ENCODE peak calls at places on chromosomes 13 and 19, in six cellular contexts. K is stomach, Y is transverse colon, F is H1, J is upper lobe of left lung, W is sigmoid colon. Q is an unnamed sample. For H3K36me3, the result is how much of the 10 kb centered on the place peaks cover.

GRCh38 chr13:79404985-79405384 is 1.1 kb downstream of the RBM26 start:
- DNase-seq in K (no peak), Y (no peak), F (no peak), J (no peak), W (no peak), Q (no peak)

GRCh38 chr13:45823583-45823982 is 28.0 kb downstream of the SIAH3 start:
- DNase-seq in K (no peak), Y (no peak), F (peak), J (no peak), W (no peak), Q (no peak)

GRCh38 chr19:15237759-15238638 is 5.8 kb upstream of the EPHX3 start:
- DNase-seq in K (no peak), Y (no peak), F (no peak), J (no peak), W (no peak), Q (no peak)

GRCh38 chr13:30743319-30744055 is 8.1 kb downstream of the ALOX5AP start:
- DNase-seq in K (peak), Y (peak), F (no peak), J (peak), W (no peak), Q (no peak)

GRCh38 chr13:58437436-58437835 is 805.9 kb downstream of the PCDH17 start:
- DNase-seq in K (no peak), Y (no peak), F (no peak), J (no peak), W (no peak), Q (no peak)

GRCh38 chr19:1106841-1107654 is 3.3 kb downstream of the GPX4 start:
- DNase-seq in K (peak), Y (peak), F (no peak), J (peak), W (no peak), Q (no peak)

GRCh38 chr19:45444318-45445041 is 20.8 kb upstream of the ERCC1 start:
- DNase-seq in K (peak), Y (peak), F (peak), J (peak), W (peak), Q (peak)

GRCh38 chr13:76522083-76522755 is 364.0 kb downstream of the KCTD12 start:
- DNase-seq in K (no peak), Y (no peak), F (no peak), J (no peak), W (no peak), Q (no peak)

GRCh38 chr13:44155422-44156293 is 218.0 kb upstream of the SERP2 start:
- DNase-seq in K (peak), Y (peak), F (no peak), J (peak), W (peak), Q (peak)

GRCh38 chr19:38303517-38304351 is at the start of gene C19orf33:
- DNase-seq in K (peak), Y (peak), F (peak), J (peak), W (no peak), Q (no peak)

GRCh38 chr19:4343056-4343844 is at the start of gene MPND:
- DNase-seq in K (peak), Y (peak), F (peak), J (peak), W (peak), Q (peak)

GRCh38 chr19:41298327-41298964 is 11.5 kb upstream of the CCDC97 start:
- DNase-seq in K (peak), Y (peak), F (no peak), J (peak), W (peak), Q (peak)

GRCh38 chr13:27839809-27840467 is 47.7 kb downstream of the GSX1 start:
- DNase-seq in K (no peak), Y (no peak), F (no peak), J (no peak), W (no peak), Q (no peak)

GRCh38 chr19:1257475-1258160 is 9.2 kb downstream of the MIDN start:
- DNase-seq in K (no peak), Y (no peak), F (no peak), J (no peak), W (no peak), Q (no peak)

GRCh38 chr19:17938092-17938845 is 5.5 kb downstream of the CCDC124 start:
- DNase-seq in K (peak), Y (peak), F (peak), J (peak), W (peak), Q (peak)

GRCh38 chr13:106507560-106508274 is 27.7 kb downstream of the EFNB2 start:
- DNase-seq in K (no peak), Y (no peak), F (no peak), J (no peak), W (no peak), Q (no peak)

GRCh38 chr19:677201-677600 is 1.0 kb downstream of the FSTL3 start:
- DNase-seq in K (peak), Y (peak), F (no peak), J (peak), W (peak), Q (peak)

GRCh38 chr19:5651361-5651760 is 28.5 kb downstream of the SAFB start:
- DNase-seq in K (no peak), Y (no peak), F (no peak), J (no peak), W (peak), Q (peak)

GRCh38 chr13:52043675-52044074 is 19.2 kb downstream of the UTP14C start:
- DNase-seq in K (no peak), Y (no peak), F (no peak), J (no peak), W (no peak), Q (no peak)

GRCh38 chr13:113009743-113010509 is 40.9 kb downstream of the MCF2L start:
- DNase-seq in K (no peak), Y (no peak), F (no peak), J (no peak), W (no peak), Q (no peak)

GRCh38 chr19:44740351-44740824 is 8.1 kb upstream of the BCL3 start:
- DNase-seq in K (no peak), Y (no peak), F (no peak), J (no peak), W (no peak), Q (no peak)

GRCh38 chr19:56594446-56594782 is 688 bp upstream of the ZNF71 start:
- DNase-seq in K (no peak), Y (no peak), F (no peak), J (no peak), W (no peak), Q (no peak)

GRCh38 chr19:40962460-40962961 is 28.6 kb upstream of the CYP2B6 start:
- DNase-seq in K (no peak), Y (no peak), F (no peak), J (no peak), W (no peak), Q (no peak)

GRCh38 chr19:34504809-34505291 is 23.3 kb downstream of the WTIP start:
- DNase-seq in K (no peak), Y (no peak), F (no peak), J (no peak), W (peak), Q (no peak)

GRCh38 chr13:51221674-51222509 is at the start of gene FAM124A:
- DNase-seq in K (peak), Y (peak), F (peak), J (peak), W (peak), Q (no peak)

GRCh38 chr13:95678967-95679366 is 2.0 kb downstream of the DNAJC3 start:
- DNase-seq in K (no peak), Y (no peak), F (no peak), J (no peak), W (no peak), Q (no peak)

GRCh38 chr19:6967962-6968361 is 53.3 kb downstream of the MBD3L2B start:
- DNase-seq in K (no peak), Y (no peak), F (no peak), J (no peak), W (no peak), Q (no peak)

GRCh38 chr13:41457589-41458186 is 338 bp downstream of the RGCC start:
- DNase-seq in K (no peak), Y (no peak), F (peak), J (no peak), W (no peak), Q (no peak)

GRCh38 chr19:41352609-41353465 is 885 bp downstream of the TGFB1 start:
- DNase-seq in K (peak), Y (peak), F (peak), J (peak), W (peak), Q (no peak)

GRCh38 chr19:16258440-16258903 is 60.8 kb downstream of the AP1M1 start:
- DNase-seq in K (peak), Y (peak), F (no peak), J (peak), W (peak), Q (peak)

GRCh38 chr19:46179076-46179740 is 31.2 kb downstream of the IGFL2 start:
- DNase-seq in K (no peak), Y (no peak), F (no peak), J (no peak), W (no peak), Q (peak)

GRCh38 chr19:44430956-44431355 is 17.3 kb downstream of the ZNF229 start:
- DNase-seq in K (no peak), Y (no peak), F (no peak), J (no peak), W (no peak), Q (no peak)

GRCh38 chr13:33139186-33139585 is 123.0 kb downstream of the KL start:
- DNase-seq in K (no peak), Y (peak), F (no peak), J (peak), W (peak), Q (no peak)

GRCh38 chr13:42577538-42577937 is 3.6 kb downstream of the TNFSF11 start:
- DNase-seq in K (no peak), Y (no peak), F (no peak), J (no peak), W (no peak), Q (no peak)

GRCh38 chr13:42574011-42574410 is at the start of gene TNFSF11:
- DNase-seq in K (no peak), Y (no peak), F (peak), J (no peak), W (no peak), Q (no peak)

GRCh38 chr13:42575938-42576337 is 2.0 kb downstream of the TNFSF11 start:
- DNase-seq in K (no peak), Y (no peak), F (no peak), J (no peak), W (no peak), Q (no peak)

GRCh38 chr13:42571895-42572294 is 2.1 kb upstream of the TNFSF11 start:
- DNase-seq in K (no peak), Y (no peak), F (no peak), J (no peak), W (no peak), Q (no peak)

GRCh38 chr13:42574435-42575311 is 721 bp downstream of the TNFSF11 start:
- DNase-seq in K (no peak), Y (no peak), F (no peak), J (no peak), W (no peak), Q (no peak)
- TF ChIP-seq POLR2AphosphoS5 in K (no peak), Y (no peak), F (no peak), J (no peak), W (no peak), Q (no peak)

DNA sequence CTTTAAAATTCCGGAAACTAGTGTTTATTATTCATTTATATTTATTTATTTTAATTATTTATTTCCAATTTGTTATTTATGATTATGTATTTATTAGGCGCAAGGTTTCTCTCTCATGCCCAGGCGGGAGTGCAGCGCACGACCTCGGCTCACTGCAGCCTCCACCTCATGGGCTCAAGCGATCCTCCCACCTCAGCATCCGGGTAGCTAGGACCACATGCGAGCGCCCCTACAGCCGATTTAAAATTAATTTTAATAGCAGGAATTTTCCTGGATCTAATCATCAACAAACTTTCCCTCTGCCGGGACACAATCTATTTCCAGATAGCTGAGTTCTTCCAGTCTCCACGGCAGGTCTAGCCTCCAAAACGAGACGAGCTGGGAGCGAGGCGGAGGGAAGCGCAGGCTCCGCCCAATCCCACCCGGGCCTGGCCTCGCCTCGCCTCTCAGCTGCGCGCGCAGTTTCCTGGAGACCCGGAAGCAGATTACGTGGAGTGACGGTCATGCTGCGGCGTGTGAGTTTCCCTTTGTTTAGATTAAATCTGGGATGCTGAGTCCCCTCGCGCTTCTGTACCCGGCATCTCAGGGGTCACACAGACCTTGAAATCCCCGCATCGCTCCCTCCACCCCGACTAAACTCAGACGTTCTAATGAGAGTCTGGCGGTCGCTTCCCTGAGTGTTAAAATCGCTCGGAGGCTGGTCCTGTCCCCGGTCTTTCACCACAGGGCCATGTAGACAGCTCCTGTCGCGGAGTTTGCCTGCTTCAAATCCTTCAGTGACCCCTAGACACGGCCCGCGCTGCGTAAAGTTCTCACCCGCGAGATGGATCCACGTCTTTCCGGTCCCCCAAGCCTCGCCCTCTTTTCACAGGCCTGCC is at the start of gene ZNF880:
- DNase-seq in K (peak), Y (peak), F (peak), J (peak), W (peak), Q (peak)
- TF ChIP-seq EP300 in K (no peak), Y (no peak), F (no peak), J (no peak), W (no peak), Q (no peak)

DNA sequence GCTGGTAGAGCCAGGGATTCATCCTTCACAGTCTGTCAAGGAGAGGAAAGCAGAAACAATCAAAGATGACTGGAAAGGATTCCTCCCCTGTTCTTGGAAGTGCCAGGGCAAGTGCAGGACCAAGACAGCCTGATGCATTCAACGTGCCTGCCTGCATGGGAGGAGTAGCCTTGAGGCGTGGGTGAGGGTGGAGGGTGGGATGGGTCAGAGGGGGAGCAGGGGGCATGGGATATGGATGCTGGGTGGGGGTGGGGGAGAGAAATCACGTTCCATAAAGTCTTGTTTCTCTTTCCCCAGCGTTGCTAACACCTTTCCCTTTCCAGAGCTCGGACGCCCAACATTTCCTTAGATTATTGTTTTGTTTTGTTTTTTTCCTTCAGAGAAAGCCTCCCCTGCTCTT is 108.0 kb upstream of the SLC15A1 start:
- DNase-seq in K (no peak), Y (no peak), F (no peak), J (no peak), W (no peak), Q (no peak)
- H3K36me3 ChIP-seq in K (under half), Y (under half), F (under half), J (half or more), W (half or more), Q (half or more)

GRCh38 chr13:88717946-88718345 is 1046.8 kb downstream of the SLITRK5 start:
- DNase-seq in K (no peak), Y (no peak), F (no peak), J (no peak), W (no peak), Q (no peak)
- TF ChIP-seq POLR2AphosphoS5 in K (no peak), Y (no peak), F (no peak), J (no peak), W (no peak), Q (no peak)

GRCh38 chr13:97109256-97109655 is 112.9 kb upstream of the MBNL2 start:
- DNase-seq in K (no peak), Y (no peak), F (no peak), J (no peak), W (no peak), Q (no peak)

GRCh38 chr13:97111705-97112104 is 110.4 kb upstream of the MBNL2 start:
- DNase-seq in K (no peak), Y (no peak), F (no peak), J (no peak), W (no peak), Q (no peak)

GRCh38 chr13:97108535-97108910 is 113.6 kb upstream of the MBNL2 start:
- DNase-seq in K (no peak), Y (no peak), F (no peak), J (no peak), W (no peak), Q (no peak)

GRCh38 chr13:97107815-97108534 is 113.7 kb upstream of the OXGR1 start:
- DNase-seq in K (no peak), Y (no peak), F (no peak), J (no peak), W (no peak), Q (no peak)

GRCh38 chr13:97109841-97110492 is 112.2 kb upstream of the MBNL2 start:
- DNase-seq in K (peak), Y (peak), F (peak), J (peak), W (peak), Q (peak)
- TF ChIP-seq EP300 in K (no peak), Y (no peak), F (no peak), J (no peak), W (peak), Q (no peak)

GRCh38 chr13:21147827-21148226 is 28.5 kb downstream of the SKA3 start:
- DNase-seq in K (no peak), Y (no peak), F (no peak), J (no peak), W (no peak), Q (no peak)
- H3K36me3 ChIP-seq in K (under half), Y (under half), F (under half), J (half or more), W (half or more), Q (under half)

GRCh38 chr19:19500975-19501644 is 14.2 kb downstream of the TSSK6 start:
- DNase-seq in K (no peak), Y (no peak), F (no peak), J (no peak), W (no peak), Q (no peak)

GRCh38 chr19:19502808-19503602 is 12.3 kb downstream of the TSSK6 start:
- DNase-seq in K (no peak), Y (no peak), F (no peak), J (peak), W (no peak), Q (peak)

GRCh38 chr19:19502281-19502680 is 13.1 kb downstream of the TSSK6 start:
- DNase-seq in K (no peak), Y (no peak), F (no peak), J (no peak), W (no peak), Q (peak)

GRCh38 chr19:19499272-19499995 is 15.9 kb downstream of the TSSK6 start:
- DNase-seq in K (no peak), Y (no peak), F (no peak), J (no peak), W (no peak), Q (no peak)

DNA sequence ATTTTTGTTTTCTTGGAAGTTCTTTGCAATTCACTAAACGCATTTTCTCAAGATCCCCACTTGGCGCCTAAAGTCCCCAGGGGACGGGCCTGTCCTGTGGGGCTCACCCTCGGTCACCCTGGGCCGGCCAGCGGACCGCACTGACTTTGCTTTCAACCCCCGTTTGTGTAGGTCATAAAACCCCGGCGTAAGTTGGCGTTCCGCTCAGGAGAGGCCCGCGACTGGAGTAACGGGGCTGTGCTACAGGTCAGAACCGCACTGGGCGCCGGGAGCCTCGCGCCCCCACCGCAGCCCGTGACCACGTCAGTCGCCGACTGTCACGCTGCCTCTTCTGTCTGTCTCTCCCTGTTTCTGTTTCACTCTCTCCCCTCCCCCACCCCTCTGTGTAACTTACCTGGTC is 13.6 kb downstream of the TSSK6 start:
- DNase-seq in K (no peak), Y (no peak), F (no peak), J (no peak), W (no peak), Q (peak)
- TF ChIP-seq POLR2AphosphoS5 in K (no peak), Y (no peak), F (no peak), J (no peak), W (no peak), Q (no peak)